ENCODE peak calls at places on chromosomes 12 and 14, in six cellular contexts. X, A, G, U, F and K are unnamed samples.

GRCh38 chr12:115916910-115917668 is 360.4 kb downstream of the MED13L start:
- DNase-seq in U (peak), G (peak), X (peak), A (peak), F (peak), K (peak)

GRCh38 chr12:69101505-69101904 is 137.9 kb upstream of the CPSF6 start:
- DNase-seq in A (peak), F (peak), G (no peak), U (no peak), X (no peak), K (no peak)

GRCh38 chr14:96104469-96105057 is 65.4 kb downstream of the C14orf132 start:
- DNase-seq in U (peak), F (peak), X (peak), G (peak), A (no peak), K (no peak)

GRCh38 chr12:27460471-27460978 is 14.0 kb downstream of the SMCO2 start:
- DNase-seq in X (no peak), G (no peak), U (peak), F (peak), A (no peak), K (no peak)

GRCh38 chr12:63822352-63822751 is 22.1 kb upstream of the SRGAP1 start:
- DNase-seq in U (no peak), G (no peak), F (peak), A (no peak), X (no peak), K (no peak)

GRCh38 chr12:27474344-27474743 is 27.8 kb downstream of the SMCO2 start:
- DNase-seq in G (no peak), U (no peak), X (no peak), F (peak), A (no peak), K (no peak)

GRCh38 chr12:79818856-79819255 is 116.0 kb downstream of the PPP1R12A start:
- DNase-seq in F (peak), G (no peak), A (no peak), U (no peak), X (no peak), K (no peak)

GRCh38 chr14:100679707-100680438 is 46.8 kb upstream of the DLK1 start:
- DNase-seq in A (peak), U (no peak), F (peak), X (no peak), G (no peak), K (no peak)

GRCh38 chr14:27256805-27257204 is 659.0 kb upstream of the NOVA1 start:
- DNase-seq in F (no peak), G (no peak), A (no peak), U (no peak), X (no peak), K (no peak)

GRCh38 chr14:105562713-105563346 is 36.4 kb downstream of the TMEM121 start:
- DNase-seq in X (no peak), A (no peak), U (no peak), G (no peak), F (no peak), K (no peak)

DNA sequence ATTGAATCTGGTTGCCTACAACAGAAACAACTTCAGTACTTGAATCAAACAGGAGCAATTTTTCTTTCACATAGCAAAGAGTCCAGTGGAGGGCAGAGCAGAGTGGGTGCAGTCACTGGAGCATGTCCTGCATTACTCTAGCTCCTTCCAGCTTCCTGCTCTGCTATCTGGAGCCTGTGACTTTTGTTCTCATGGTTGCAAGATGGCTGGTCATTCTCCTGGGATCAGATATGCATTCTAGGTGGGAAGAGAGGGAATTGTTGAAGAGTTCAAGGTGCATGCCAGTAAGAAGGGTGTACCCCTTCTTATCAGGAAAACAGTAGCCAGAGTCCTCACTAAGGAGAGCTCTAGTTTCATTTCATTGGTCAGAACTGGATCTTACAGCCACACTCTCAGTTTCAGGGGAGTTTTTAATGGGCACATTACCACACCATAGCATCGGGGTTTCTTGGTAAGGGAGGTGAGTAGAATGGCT is 8.0 kb downstream of the IFT43 start:
- DNase-seq in G (no peak), A (no peak), X (no peak), U (no peak), F (no peak), K (no peak)
- TF ChIP-seq CTCF in G (no peak), A (no peak), X (no peak), U (no peak), F (no peak), K (no peak)

DNA sequence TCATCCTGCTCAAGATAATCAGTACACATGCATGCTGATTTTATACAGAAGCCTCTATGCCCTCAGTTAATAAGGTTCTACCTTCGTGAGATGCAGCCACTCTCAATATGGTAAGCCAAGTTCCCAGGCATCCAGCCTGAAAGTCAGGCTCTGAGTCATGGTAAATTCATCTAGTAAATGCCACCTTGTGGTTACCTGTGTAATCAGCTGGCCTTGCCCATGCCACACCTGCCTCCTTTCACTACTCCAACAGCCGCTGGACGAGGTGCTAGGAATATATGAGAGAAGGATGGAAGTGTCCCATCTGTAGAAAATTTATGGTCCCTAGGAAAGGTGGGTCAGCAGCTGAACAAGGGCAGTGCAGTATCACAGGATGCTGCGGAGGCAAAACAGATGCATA is 207.3 kb downstream of the SSPN start:
- DNase-seq in A (no peak), U (peak), X (peak), G (no peak), F (no peak), K (no peak)
- TF ChIP-seq CTCF in A (peak), U (peak), X (no peak), G (no peak), F (no peak), K (no peak)

GRCh38 chr12:49352351-49352750 is 5.7 kb downstream of the DNAJC22 start:
- DNase-seq in X (peak), G (no peak), A (peak), U (no peak), F (no peak), K (no peak)

GRCh38 chr12:49358548-49359141 is 8.6 kb upstream of the SPATS2 start:
- DNase-seq in F (peak), G (no peak), A (peak), X (peak), U (peak), K (peak)

GRCh38 chr12:49359671-49360070 is 7.6 kb upstream of the SPATS2 start:
- DNase-seq in G (no peak), A (peak), F (no peak), U (no peak), X (peak), K (no peak)

GRCh38 chr12:49355913-49356312 is 9.2 kb downstream of the DNAJC22 start:
- DNase-seq in G (no peak), X (peak), F (no peak), A (peak), U (no peak), K (no peak)

DNA sequence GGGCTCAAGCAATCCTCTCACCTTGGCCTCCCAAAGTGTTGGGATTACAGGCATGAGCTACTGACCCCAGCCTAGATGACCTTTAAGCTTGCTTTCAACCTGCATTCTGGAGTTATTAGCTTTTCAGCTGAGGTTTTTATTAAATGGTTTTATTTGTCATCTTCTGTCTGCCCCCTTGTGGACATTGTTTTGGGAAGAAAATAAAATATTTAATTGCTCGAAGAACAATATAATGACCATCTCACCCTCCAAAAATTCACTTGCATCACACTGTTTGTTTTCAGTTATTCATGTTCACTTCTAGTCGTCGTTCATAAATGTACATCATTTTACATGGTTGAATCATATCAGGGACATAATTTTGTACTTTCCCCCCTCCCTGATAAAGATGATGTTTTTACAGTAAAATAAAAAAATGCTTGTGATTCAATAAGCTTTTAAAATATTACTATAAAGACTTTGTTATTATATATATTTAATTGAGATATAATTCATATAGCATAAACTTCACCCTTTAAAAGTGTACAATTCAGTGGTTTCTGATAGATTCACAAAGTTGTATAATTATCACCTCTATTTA is 10.1 kb upstream of the SPATS2 start:
- DNase-seq in X (no peak), G (no peak), F (peak), A (no peak), U (no peak), K (no peak)
- TF ChIP-seq CTCF in X (no peak), G (no peak), F (peak), A (peak), U (peak), K (peak)

DNA sequence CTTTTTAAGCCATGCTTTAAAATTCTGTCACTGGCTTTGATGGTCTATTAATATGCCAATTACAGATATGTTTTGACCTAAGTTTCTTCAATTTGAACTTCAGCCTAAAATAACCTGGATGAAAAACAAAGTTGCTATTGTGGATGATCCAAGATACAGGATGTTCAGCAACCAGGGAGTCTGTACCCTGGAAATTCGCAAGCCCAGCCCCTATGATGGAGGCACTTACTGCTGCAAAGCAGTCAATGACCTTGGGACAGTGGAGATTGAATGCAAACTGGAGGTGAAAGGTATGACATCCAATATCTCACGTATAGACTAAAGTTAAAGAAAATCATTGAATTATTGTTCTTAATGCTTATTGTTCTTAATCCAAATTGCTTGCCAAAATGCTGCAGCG is 17.2 kb upstream of the CHPT1 start:
- DNase-seq in F (no peak), G (no peak), X (no peak), A (no peak), U (no peak), K (no peak)
- TF ChIP-seq CTCF in F (no peak), G (no peak), X (no peak), A (no peak), U (no peak), K (no peak)